ENCODE peak calls at places on chromosome 2, in eight cellular contexts. I is ovary; Z is prostate gland; T is kidney; P is hepatocyte; U is A549; C is H1; A is naive thymus-derived CD4-positive, alpha-beta T cell. H is an unnamed sample.
A peak's percentile ranks its signal among the peaks of the same experiment; 100 is the strongest.

GRCh38 chr2:71743995-71744675 is 290.8 kb downstream of the DYSF start:
- DNase-seq in I (no peak), U (no peak), C (no peak), A (no peak), Z (no peak), P (no peak), T (no peak), H (no peak)

GRCh38 chr2:163856941-163857340 is 121.1 kb upstream of the FIGN start:
- DNase-seq in Z (no peak), I (no peak), U (no peak), P (no peak), T (no peak), C (no peak), A (no peak), H (no peak)

GRCh38 chr2:100399714-100400113 is 17.8 kb downstream of the CHST10 start:
- DNase-seq in Z (no peak), I (no peak), C (no peak), U (no peak), P (no peak), A (no peak), T (no peak), H (no peak)

GRCh38 chr2:226330206-226330605 is 469.4 kb downstream of the IRS1 start:
- DNase-seq in Z (no peak), U (no peak), P (no peak), C (no peak), I (no peak), A (no peak), T (no peak), H (no peak)

GRCh38 chr2:101883860-101884259 is 107.9 kb upstream of the IL1R2 start:
- DNase-seq in T (no peak), Z (peak; percentile 33), P (peak; percentile 72), U (peak; percentile 31), C (no peak), I (no peak), A (peak; percentile 38), H (no peak)

GRCh38 chr2:30321466-30321865 is 90.1 kb downstream of the LBH start:
- DNase-seq in U (no peak), P (no peak), C (no peak), T (no peak), I (no peak), Z (no peak), A (no peak), H (no peak)

GRCh38 chr2:137185378-137186078 is 420.2 kb downstream of the THSD7B start:
- DNase-seq in T (no peak), U (no peak), Z (no peak), I (no peak), C (no peak), P (no peak), A (no peak), H (no peak)

GRCh38 chr2:234268314-234268713 is 217.8 kb downstream of the SPP2 start:
- DNase-seq in I (no peak), P (no peak), C (no peak), Z (no peak), U (no peak), A (no peak), T (no peak), H (no peak)

GRCh38 chr2:128271891-128272585 is 46.6 kb downstream of the HS6ST1 start:
- DNase-seq in C (no peak), T (peak; percentile 53), U (no peak), Z (no peak), A (no peak), I (peak; percentile 7), P (no peak), H (no peak)

GRCh38 chr2:172404824-172405223 is 22.6 kb upstream of the ITGA6 start:
- DNase-seq in I (no peak), P (no peak), C (no peak), Z (no peak), U (no peak), T (no peak), A (no peak), H (no peak)

GRCh38 chr2:222040333-222040732 is 258.5 kb downstream of the PAX3 start:
- DNase-seq in A (no peak), P (no peak), T (no peak), Z (no peak), U (no peak), I (no peak), C (no peak), H (no peak)

GRCh38 chr2:235639387-235639786 is 145.5 kb downstream of the AGAP1 start:
- DNase-seq in A (no peak), Z (no peak), C (no peak), P (peak; percentile 65), T (no peak), I (peak; percentile 38), U (no peak), H (peak; percentile 64)

GRCh38 chr2:100786297-100786658 is 33.7 kb upstream of the NPAS2 start:
- DNase-seq in I (no peak), A (no peak), P (no peak), T (peak; percentile 81), Z (peak; percentile 92), C (no peak), U (peak; percentile 19), H (no peak)

GRCh38 chr2:85259865-85260264 is 67.9 kb downstream of the TGOLN2 start:
- DNase-seq in Z (no peak), P (no peak), U (no peak), I (no peak), A (no peak), T (no peak), C (no peak), H (no peak)

GRCh38 chr2:233185963-233186362 is 65.5 kb upstream of the ATG16L1 start:
- DNase-seq in Z (no peak), P (no peak), U (no peak), A (no peak), T (no peak), I (no peak), C (no peak), H (no peak)

GRCh38 chr2:46701152-46701551 is 214.5 kb downstream of the MCFD2 start:
- DNase-seq in Z (no peak), T (no peak), C (no peak), U (no peak), I (no peak), A (no peak), P (peak; percentile 21), H (no peak)

GRCh38 chr2:216482640-216483039 is 16.0 kb upstream of the RPL37A start:
- DNase-seq in T (no peak), C (no peak), I (no peak), U (no peak), A (no peak), Z (no peak), P (no peak), H (no peak)

GRCh38 chr2:126849486-126849885 is 49.2 kb upstream of the TEX51 start:
- DNase-seq in Z (no peak), C (no peak), U (no peak), P (no peak), I (no peak), A (no peak), T (no peak), H (no peak)

GRCh38 chr2:168456526-168457176 is 579 bp downstream of the CERS6 start:
- DNase-seq in U (peak; percentile 18), T (peak; percentile 79), A (peak; percentile 44), Z (peak; percentile 47), I (peak; percentile 42), C (no peak), P (peak; percentile 70), H (no peak)

GRCh38 chr2:58206785-58207184 is 34.3 kb downstream of the FANCL start:
- DNase-seq in T (no peak), U (no peak), Z (no peak), I (no peak), P (no peak), C (no peak), A (no peak), H (no peak)
- H3K27ac ChIP-seq in T (no peak overlapping the region), U (no peak overlapping the region), Z (no peak overlapping the region), I (no peak overlapping the region), P (no peak overlapping the region), C (peak overlapping the region; percentile 70), A (no peak overlapping the region), H (no peak overlapping the region)

GRCh38 chr2:240957656-240958365 is 40.6 kb upstream of the SNED1 start:
- DNase-seq in A (no peak), Z (no peak), C (no peak), P (peak; percentile 51), U (no peak), T (peak; percentile 84), I (peak; percentile 63), H (no peak)

GRCh38 chr2:240956935-240957655 is 41.3 kb upstream of the SNED1 start:
- DNase-seq in I (no peak), Z (no peak), A (no peak), C (no peak), P (no peak), U (no peak), T (peak; percentile 66), H (no peak)

GRCh38 chr2:240959214-240959940 is 39.0 kb upstream of the SNED1 start:
- DNase-seq in U (no peak), I (peak; percentile 35), Z (no peak), T (peak; percentile 71), A (no peak), C (no peak), P (no peak), H (no peak)

GRCh38 chr2:240959941-240960308 is 38.5 kb upstream of the SNED1 start:
- DNase-seq in P (no peak), C (no peak), Z (no peak), U (no peak), I (no peak), A (no peak), T (peak; percentile 81), H (no peak)

DNA sequence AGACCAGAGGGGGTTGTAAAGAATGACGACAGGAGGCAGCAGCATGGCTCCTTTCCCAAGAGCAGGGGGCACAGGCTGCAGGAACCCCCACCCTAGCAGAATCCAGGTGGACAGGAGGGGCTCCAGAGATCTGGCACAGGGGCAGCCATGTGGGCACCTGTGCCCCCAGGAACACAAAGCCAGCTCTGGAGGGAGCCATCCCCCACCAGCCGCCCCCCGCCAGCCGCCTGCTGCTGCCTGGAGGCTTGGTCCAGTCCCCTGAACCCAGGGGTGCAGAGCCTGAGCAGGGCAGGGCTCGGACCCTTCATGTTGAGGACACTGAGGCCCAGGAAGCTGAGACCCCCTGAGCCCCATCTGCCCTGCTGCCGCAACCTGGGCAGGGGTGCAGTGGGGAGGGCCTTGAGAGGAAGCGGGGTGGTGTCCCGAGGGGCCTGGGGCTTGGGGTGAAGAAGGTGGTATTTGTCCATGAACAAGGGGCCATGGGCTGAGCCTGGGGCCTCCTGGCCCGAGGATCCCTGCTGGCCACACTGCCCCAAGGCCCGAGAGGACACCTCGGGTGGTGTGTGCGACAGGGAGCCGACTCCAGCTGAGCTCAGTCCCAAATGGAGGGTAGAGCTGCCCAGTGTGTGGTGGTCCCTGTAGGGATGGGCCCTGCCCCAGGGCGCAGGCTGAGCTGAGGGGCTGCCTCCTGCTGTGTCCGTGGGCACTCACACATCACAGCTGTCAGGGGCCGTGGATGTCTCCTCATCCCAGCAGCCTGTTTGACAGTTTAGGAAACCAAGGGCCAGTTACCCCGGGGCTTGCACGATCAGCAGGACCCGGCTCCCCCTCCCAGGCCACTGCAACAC is 39.8 kb upstream of the SNED1 start:
- DNase-seq in I (no peak), C (no peak), T (peak; percentile 71), U (no peak), Z (no peak), A (no peak), P (no peak), H (no peak)
- H3K27ac ChIP-seq in I (no peak overlapping the region), C (no peak overlapping the region), T (no peak overlapping the region), U (no peak overlapping the region), Z (no peak overlapping the region), A (no peak overlapping the region), P (no peak overlapping the region), H (no peak overlapping the region)

GRCh38 chr2:25259744-25260124 is 82.0 kb downstream of the DNMT3A start:
- DNase-seq in U (no peak), Z (no peak), C (peak; percentile 93), I (no peak), T (no peak), A (no peak), P (no peak), H (no peak)
- H3K27ac ChIP-seq in U (no peak overlapping the region), Z (no peak overlapping the region), C (peak overlapping the region; percentile 51), I (no peak overlapping the region), T (no peak overlapping the region), A (no peak overlapping the region), P (no peak overlapping the region), H (no peak overlapping the region)

GRCh38 chr2:28185153-28185552 is 207.5 kb upstream of the FOSL2 start:
- DNase-seq in Z (peak; percentile 8), P (no peak), I (no peak), T (no peak), A (no peak), C (no peak), U (no peak), H (no peak)
- H3K27ac ChIP-seq in Z (no peak overlapping the region), P (no peak overlapping the region), I (no peak overlapping the region), T (no peak overlapping the region), A (no peak overlapping the region), C (no peak overlapping the region), U (no peak overlapping the region), H (no peak overlapping the region)

H was measured in thoracic aorta.